ENCODE peak calls at places on chromosomes 11 and 22, in four cellular contexts. One of them, this sample, is unnamed.

GRCh38 chr11:10529279-10529678 is 11.7 kb downstream of the RNF141 start:
- DNase-seq in HCT116: no peak
- DNase-seq in adrenal gland: no peak
- DNase-seq in breast epithelium: no peak
- DNase-seq in this sample: no peak

GRCh38 chr22:28541137-28541536 is 138.5 kb downstream of the TTC28 start:
- DNase-seq in HCT116: no peak
- DNase-seq in adrenal gland: no peak
- DNase-seq in breast epithelium: no peak
- DNase-seq in this sample: no peak

GRCh38 chr22:46584081-46584903 is 35.9 kb upstream of the GRAMD4 start:
- DNase-seq in HCT116: no peak
- DNase-seq in adrenal gland: no peak
- DNase-seq in breast epithelium: no peak
- DNase-seq in this sample: no peak

GRCh38 chr11:16769386-16769785 is 30.9 kb downstream of the C11orf58 start:
- DNase-seq in HCT116: no peak
- DNase-seq in adrenal gland: no peak
- DNase-seq in breast epithelium: no peak
- DNase-seq in this sample: no peak

GRCh38 chr11:10019906-10020682 is 273.9 kb downstream of the SBF2 start:
- DNase-seq in HCT116: no peak
- DNase-seq in adrenal gland: no peak
- DNase-seq in breast epithelium: no peak
- DNase-seq in this sample: no peak

GRCh38 chr11:115222218-115222862 is 281.9 kb downstream of the CADM1 start:
- DNase-seq in HCT116: no peak
- DNase-seq in adrenal gland: peak
- DNase-seq in breast epithelium: no peak
- DNase-seq in this sample: no peak

GRCh38 chr11:28539239-28540025 is 431.2 kb downstream of the METTL15 start:
- DNase-seq in HCT116: no peak
- DNase-seq in adrenal gland: no peak
- DNase-seq in breast epithelium: no peak
- DNase-seq in this sample: no peak

GRCh38 chr11:134730596-134731538 is 318.8 kb upstream of the B3GAT1 start:
- DNase-seq in HCT116: no peak
- DNase-seq in adrenal gland: no peak
- DNase-seq in breast epithelium: no peak
- DNase-seq in this sample: no peak

GRCh38 chr22:35409783-35410662 is 10.1 kb downstream of the MCM5 start:
- DNase-seq in HCT116: no peak
- DNase-seq in adrenal gland: peak
- DNase-seq in breast epithelium: no peak
- DNase-seq in this sample: no peak

GRCh38 chr11:115920841-115921480 is 416.7 kb upstream of the CADM1 start:
- DNase-seq in HCT116: no peak
- DNase-seq in adrenal gland: no peak
- DNase-seq in breast epithelium: no peak
- DNase-seq in this sample: no peak

GRCh38 chr22:17773606-17774205 is 563 bp downstream of the BID start:
- DNase-seq in HCT116: no peak
- DNase-seq in adrenal gland: no peak
- DNase-seq in breast epithelium: no peak
- DNase-seq in this sample: peak
- TF ChIP-seq POLR2A in HCT116: peak
- TF ChIP-seq POLR2A in adrenal gland: no peak
- TF ChIP-seq POLR2A in breast epithelium: no peak
- TF ChIP-seq POLR2A in this sample: no peak

DNA sequence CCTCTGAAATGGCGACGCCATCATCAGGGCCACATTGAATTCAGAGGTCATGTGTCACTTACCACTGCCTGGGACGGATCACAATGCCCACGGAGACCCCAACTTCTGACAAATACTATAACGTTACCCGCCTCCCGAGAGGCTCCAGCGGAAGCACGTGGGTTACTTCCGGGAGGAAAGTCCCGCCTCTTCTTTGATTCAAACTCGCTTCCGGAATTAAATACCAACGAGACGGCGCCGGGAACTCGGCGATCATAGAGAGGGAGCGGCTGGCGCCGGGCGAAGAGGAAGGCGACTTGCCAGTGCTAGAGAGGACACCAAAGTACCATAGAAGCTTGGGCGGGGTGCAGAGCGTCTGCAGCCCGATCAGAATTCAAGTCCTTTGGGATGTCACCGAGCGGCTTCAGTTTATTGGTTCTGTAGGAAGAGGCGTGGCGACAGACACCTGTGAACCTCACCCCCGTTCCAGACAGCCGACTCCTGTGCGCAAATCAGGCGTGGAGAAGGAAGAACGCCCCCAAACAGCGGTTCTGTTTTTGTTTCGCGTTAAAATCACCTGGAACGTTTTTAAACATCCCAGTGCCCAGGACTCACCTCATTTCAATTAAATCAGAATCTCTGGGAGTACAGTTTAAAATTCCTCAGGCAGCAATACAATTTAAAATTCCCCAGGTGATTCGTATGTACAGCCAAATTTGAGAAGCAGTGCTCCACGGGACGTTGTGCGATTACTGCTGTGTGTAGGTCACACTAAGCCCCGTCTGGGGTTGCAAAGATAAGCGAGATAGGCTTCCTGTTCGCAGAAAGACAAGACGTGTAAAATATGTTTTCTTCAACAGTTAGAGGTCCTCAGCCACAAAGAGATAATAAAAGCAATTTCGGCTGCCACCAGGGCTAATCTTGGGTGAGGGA is at the start of gene TIMM10:
- DNase-seq in HCT116: peak
- DNase-seq in adrenal gland: peak
- DNase-seq in breast epithelium: peak
- DNase-seq in this sample: peak
- TF ChIP-seq POLR2A in HCT116: peak
- TF ChIP-seq POLR2A in adrenal gland: peak
- TF ChIP-seq POLR2A in breast epithelium: no peak
- TF ChIP-seq POLR2A in this sample: peak

GRCh38 chr11:78160557-78160956 is 21.1 kb upstream of the ALG8 start:
- DNase-seq in HCT116: no peak
- DNase-seq in adrenal gland: no peak
- DNase-seq in breast epithelium: no peak
- DNase-seq in this sample: no peak

GRCh38 chr11:78161937-78162336 is 22.5 kb upstream of the ALG8 start:
- DNase-seq in HCT116: no peak
- DNase-seq in adrenal gland: no peak
- DNase-seq in breast epithelium: no peak
- DNase-seq in this sample: no peak

GRCh38 chr11:78158987-78159662 is 19.7 kb upstream of the ALG8 start:
- DNase-seq in HCT116: no peak
- DNase-seq in adrenal gland: no peak
- DNase-seq in breast epithelium: no peak
- DNase-seq in this sample: no peak

GRCh38 chr11:78163828-78164227 is 24.4 kb upstream of the ALG8 start:
- DNase-seq in HCT116: no peak
- DNase-seq in adrenal gland: peak
- DNase-seq in breast epithelium: no peak
- DNase-seq in this sample: no peak

DNA sequence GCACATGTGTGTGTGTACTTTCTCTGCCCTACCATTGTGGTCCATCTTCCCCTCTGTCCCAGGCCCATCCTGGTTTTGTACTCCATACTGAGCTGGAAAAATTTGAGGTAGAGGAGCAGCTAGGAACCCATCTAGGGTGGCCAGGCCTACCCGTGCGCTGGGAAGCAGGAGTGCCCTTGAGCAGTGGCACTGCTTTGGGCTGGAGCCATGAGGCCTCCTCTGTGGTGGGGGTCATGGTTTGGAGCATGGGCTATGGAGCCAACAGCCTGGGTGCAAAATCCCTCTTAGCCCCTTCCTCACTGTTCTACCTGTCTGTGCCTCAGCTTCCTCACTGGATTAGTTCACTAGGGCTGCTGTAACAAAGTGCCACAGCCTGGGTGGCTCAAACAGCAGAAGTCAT is 21.9 kb upstream of the ALG8 start:
- DNase-seq in HCT116: no peak
- DNase-seq in adrenal gland: no peak
- DNase-seq in breast epithelium: no peak
- DNase-seq in this sample: no peak
- TF ChIP-seq POLR2A in HCT116: no peak
- TF ChIP-seq POLR2A in adrenal gland: no peak
- TF ChIP-seq POLR2A in breast epithelium: no peak
- TF ChIP-seq POLR2A in this sample: no peak

GRCh38 chr11:1387961-1388762 is 1.6 kb upstream of the BRSK2 start:
- DNase-seq in HCT116: no peak
- DNase-seq in adrenal gland: no peak
- DNase-seq in breast epithelium: no peak
- DNase-seq in this sample: no peak

GRCh38 chr11:1390603-1391164 is 950 bp downstream of the BRSK2 start:
- DNase-seq in HCT116: no peak
- DNase-seq in adrenal gland: peak
- DNase-seq in breast epithelium: no peak
- DNase-seq in this sample: no peak

GRCh38 chr11:1388763-1389102 is 1.0 kb upstream of the BRSK2 start:
- DNase-seq in HCT116: no peak
- DNase-seq in adrenal gland: no peak
- DNase-seq in breast epithelium: no peak
- DNase-seq in this sample: no peak

GRCh38 chr11:1389932-1390587 is at the start of gene BRSK2:
- DNase-seq in HCT116: no peak
- DNase-seq in adrenal gland: no peak
- DNase-seq in breast epithelium: no peak
- DNase-seq in this sample: no peak

DNA sequence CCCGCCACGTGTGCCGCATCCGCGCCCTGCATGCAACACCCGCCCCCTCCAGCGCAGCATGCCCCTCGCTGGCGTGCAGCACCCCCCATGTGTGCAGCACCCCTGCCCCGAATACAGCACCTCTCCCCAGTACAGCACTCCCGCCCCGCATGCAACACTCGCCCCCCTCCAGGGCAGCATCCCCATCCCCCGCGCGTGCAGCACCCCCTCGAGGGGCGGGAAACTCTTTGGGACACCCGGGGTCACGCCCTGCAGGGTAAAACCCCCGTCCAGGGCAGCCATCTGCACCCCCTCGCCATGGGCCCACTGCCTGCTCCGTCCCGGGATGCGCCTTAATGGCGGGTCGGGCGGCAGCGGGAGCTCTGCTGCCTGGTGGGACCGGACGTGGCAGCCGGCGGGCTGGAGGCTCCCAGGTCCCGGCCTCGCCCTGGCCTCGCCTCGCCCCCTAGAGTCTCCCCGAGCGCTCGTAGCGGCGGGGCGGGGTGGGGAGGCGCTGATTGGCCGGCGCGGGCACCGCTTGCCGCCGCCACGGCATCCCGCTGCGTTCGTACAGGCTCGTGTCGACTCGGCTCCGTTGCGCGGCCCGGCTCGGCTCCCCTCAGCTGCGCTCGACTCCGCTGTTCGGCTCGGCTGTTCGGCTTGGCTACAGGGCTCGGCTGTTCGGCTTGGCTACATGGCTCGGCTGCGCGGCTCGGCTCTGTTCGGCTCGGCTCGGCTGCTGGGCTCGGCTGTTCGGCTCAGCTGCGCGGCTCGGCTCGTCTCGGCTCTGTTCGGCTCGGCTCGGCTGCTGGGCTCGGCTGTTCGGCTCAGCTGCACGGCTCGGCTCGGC is 417 bp upstream of the BRSK2 start:
- DNase-seq in HCT116: peak
- DNase-seq in adrenal gland: peak
- DNase-seq in breast epithelium: peak
- DNase-seq in this sample: peak
- TF ChIP-seq POLR2A in HCT116: peak
- TF ChIP-seq POLR2A in adrenal gland: no peak
- TF ChIP-seq POLR2A in breast epithelium: no peak
- TF ChIP-seq POLR2A in this sample: no peak

GRCh38 chr22:40407021-40407761 is 36.8 kb downstream of the SGSM3 start:
- DNase-seq in HCT116: no peak
- DNase-seq in adrenal gland: no peak
- DNase-seq in breast epithelium: peak
- DNase-seq in this sample: no peak
- TF ChIP-seq POLR2A in HCT116: no peak
- TF ChIP-seq POLR2A in adrenal gland: no peak
- TF ChIP-seq POLR2A in breast epithelium: no peak
- TF ChIP-seq POLR2A in this sample: no peak

GRCh38 chr22:24592144-24592845 is 578 bp downstream of the LRRC75B start:
- DNase-seq in HCT116: no peak
- DNase-seq in adrenal gland: no peak
- DNase-seq in breast epithelium: no peak
- DNase-seq in this sample: no peak
- TF ChIP-seq POLR2A in HCT116: no peak
- TF ChIP-seq POLR2A in adrenal gland: no peak
- TF ChIP-seq POLR2A in breast epithelium: no peak
- TF ChIP-seq POLR2A in this sample: no peak

This sample was measured in right lobe of liver.